ENCODE peak calls at places on chromosomes 3 and 15, in seven cellular contexts. O, M, S, F, H, I and D are unnamed samples. For H3K4me1, the result is how much of the 10 kb centered on the place peaks cover.

GRCh38 chr3:128149632-128150031 is 3.6 kb upstream of the EEFSEC start:
- DNase-seq in O (no peak), M (no peak), S (no peak), F (no peak), H (no peak), I (no peak), D (no peak)

GRCh38 chr3:123481071-123481470 is 32.2 kb upstream of the ADCY5 start:
- DNase-seq in O (no peak), M (no peak), S (no peak), F (no peak), H (no peak), I (no peak), D (no peak)

GRCh38 chr3:47250309-47251060 is 32.1 kb downstream of the KIF9 start:
- DNase-seq in O (peak), M (peak), S (no peak), F (no peak), H (peak), I (peak), D (peak)

GRCh38 chr15:27903405-27903804 is 195.7 kb downstream of the OCA2 start:
- DNase-seq in O (no peak), M (no peak), S (no peak), F (no peak), H (no peak), I (no peak), D (no peak)

GRCh38 chr15:99015677-99016568 is 8.3 kb upstream of the PGPEP1L start:
- DNase-seq in O (no peak), M (no peak), S (no peak), F (peak), H (peak), I (no peak), D (no peak)

GRCh38 chr3:46664971-46665762 is 28.3 kb downstream of the ALS2CL start:
- DNase-seq in O (no peak), M (no peak), S (no peak), F (no peak), H (peak), I (no peak), D (no peak)

GRCh38 chr3:148697311-148698189 is at the start of gene AGTR1:
- DNase-seq in O (no peak), M (no peak), S (no peak), F (peak), H (peak), I (no peak), D (peak)

GRCh38 chr3:170003881-170004356 is 33.9 kb upstream of the GPR160 start:
- DNase-seq in O (no peak), M (no peak), S (no peak), F (no peak), H (no peak), I (peak), D (no peak)

GRCh38 chr3:125480656-125481374 is 39.2 kb downstream of the SNX4 start:
- DNase-seq in O (no peak), M (no peak), S (no peak), F (no peak), H (no peak), I (no peak), D (no peak)

GRCh38 chr15:41790756-41791546 is 16.7 kb downstream of the MAPKBP1 start:
- DNase-seq in O (peak), M (peak), S (no peak), F (no peak), H (no peak), I (peak), D (no peak)

GRCh38 chr3:37114251-37115145 is 59.9 kb downstream of the LRRFIP2 start:
- DNase-seq in O (no peak), M (no peak), S (no peak), F (no peak), H (no peak), I (no peak), D (no peak)

GRCh38 chr15:49904296-49904695 is 214.7 kb downstream of the ATP8B4 start:
- DNase-seq in O (no peak), M (no peak), S (no peak), F (no peak), H (no peak), I (no peak), D (no peak)

GRCh38 chr3:11477286-11477935 is 166.3 kb downstream of the VGLL4 start:
- DNase-seq in O (no peak), M (no peak), S (no peak), F (no peak), H (no peak), I (no peak), D (no peak)

GRCh38 chr3:29759443-29760033 is 478.7 kb downstream of the RBMS3 start:
- DNase-seq in O (no peak), M (no peak), S (no peak), F (no peak), H (peak), I (no peak), D (no peak)

GRCh38 chr15:65042776-65043322 is 2.3 kb upstream of the SLC51B start:
- DNase-seq in O (no peak), M (no peak), S (no peak), F (no peak), H (no peak), I (no peak), D (no peak)

GRCh38 chr3:108485146-108485545 is 25.2 kb downstream of the MYH15 start:
- DNase-seq in O (no peak), M (no peak), S (no peak), F (peak), H (no peak), I (no peak), D (peak)

GRCh38 chr15:82768414-82769081 is 37.3 kb downstream of the FSD2 start:
- DNase-seq in O (no peak), M (no peak), S (no peak), F (no peak), H (no peak), I (no peak), D (no peak)

GRCh38 chr3:145807990-145808389 is 353.0 kb downstream of the PLOD2 start:
- DNase-seq in O (no peak), M (no peak), S (no peak), F (no peak), H (peak), I (no peak), D (no peak)

GRCh38 chr3:160447544-160447943 is 2.0 kb downstream of the TRIM59 start:
- DNase-seq in O (no peak), M (no peak), S (no peak), F (no peak), H (no peak), I (no peak), D (no peak)

GRCh38 chr3:12681586-12682371 is 17.9 kb upstream of the RAF1 start:
- DNase-seq in O (no peak), M (no peak), S (no peak), F (no peak), H (no peak), I (no peak), D (no peak)

GRCh38 chr3:113623324-113623723 is 73.1 kb downstream of the USF3 start:
- DNase-seq in O (no peak), M (no peak), S (no peak), F (peak), H (no peak), I (no peak), D (no peak)

GRCh38 chr3:20080956-20081554 is 40.8 kb downstream of the KAT2B start:
- DNase-seq in O (no peak), M (peak), S (peak), F (no peak), H (peak), I (peak), D (no peak)

GRCh38 chr3:13229291-13229949 is 156.2 kb upstream of the IQSEC1 start:
- DNase-seq in O (peak), M (peak), S (peak), F (no peak), H (peak), I (peak), D (peak)

GRCh38 chr3:181050738-181051137 is 61.2 kb upstream of the DNAJC19 start:
- DNase-seq in O (no peak), M (no peak), S (no peak), F (no peak), H (no peak), I (no peak), D (no peak)

GRCh38 chr3:157120071-157120892 is 39.7 kb downstream of the CCNL1 start:
- DNase-seq in O (no peak), M (no peak), S (no peak), F (no peak), H (no peak), I (peak), D (no peak)

GRCh38 chr3:133412511-133413165 is 12.8 kb downstream of the BFSP2 start:
- DNase-seq in O (no peak), M (no peak), S (no peak), F (no peak), H (no peak), I (no peak), D (no peak)

GRCh38 chr3:38548154-38548931 is 52.2 kb downstream of the EXOG start:
- DNase-seq in O (no peak), M (no peak), S (no peak), F (no peak), H (no peak), I (no peak), D (no peak)

GRCh38 chr3:168047190-168047795 is 48.4 kb downstream of the GOLIM4 start:
- DNase-seq in O (peak), M (peak), S (peak), F (no peak), H (peak), I (peak), D (peak)

GRCh38 chr3:36943601-36944000 is 1.3 kb downstream of the TRANK1 start:
- DNase-seq in O (no peak), M (no peak), S (no peak), F (no peak), H (no peak), I (no peak), D (no peak)

GRCh38 chr15:36361351-36361870 is 218.0 kb upstream of the CDIN1 start:
- DNase-seq in O (no peak), M (no peak), S (no peak), F (no peak), H (no peak), I (no peak), D (no peak)

GRCh38 chr3:14305321-14305720 is 97.1 kb upstream of the SLC6A6 start:
- DNase-seq in O (no peak), M (no peak), S (no peak), F (no peak), H (no peak), I (no peak), D (no peak)

GRCh38 chr3:97957617-97958311 is 14.5 kb downstream of the RIOX2 start:
- DNase-seq in O (no peak), M (no peak), S (no peak), F (no peak), H (no peak), I (no peak), D (no peak)

GRCh38 chr15:90819850-90820249 is 48.5 kb upstream of the FURIN start:
- DNase-seq in O (no peak), M (no peak), S (no peak), F (no peak), H (no peak), I (no peak), D (no peak)

GRCh38 chr3:192884831-192885356 is 32.8 kb downstream of the MB21D2 start:
- DNase-seq in O (no peak), M (no peak), S (no peak), F (no peak), H (peak), I (no peak), D (no peak)

GRCh38 chr15:70873232-70874054 is 18.8 kb downstream of the THAP10 start:
- DNase-seq in O (no peak), M (no peak), S (no peak), F (no peak), H (no peak), I (no peak), D (no peak)
- TF ChIP-seq YY1 in O (no peak), M (no peak), S (no peak), F (no peak), H (no peak), I (no peak), D (no peak)

DNA sequence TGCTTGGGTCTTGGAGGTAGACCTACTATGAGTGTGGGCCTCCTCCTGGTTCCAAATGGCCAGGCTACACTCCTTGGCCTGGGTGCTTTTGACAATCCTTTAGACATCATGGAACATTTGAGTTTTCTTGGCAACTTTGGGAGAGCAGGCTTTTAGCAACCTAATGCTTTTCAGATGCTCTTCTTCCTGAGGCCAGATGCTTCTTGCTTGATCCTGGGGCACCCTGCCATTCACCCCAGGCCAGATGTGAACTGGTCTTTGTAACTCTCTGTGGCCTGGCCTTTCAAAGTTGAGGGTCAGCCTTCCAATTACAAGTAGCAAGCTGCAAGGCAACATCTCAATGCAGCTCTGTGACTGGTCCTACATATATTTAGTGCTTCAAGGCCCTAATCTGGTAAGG is 40.5 kb downstream of the RTP1 start:
- DNase-seq in O (no peak), M (no peak), S (no peak), F (no peak), H (no peak), I (no peak), D (no peak)
- H3K4me1 ChIP-seq in O (under half), M (under half), S (under half), F (under half), H (under half), I (under half), D (under half)

GRCh38 chr15:80484312-80484981 is 80.3 kb downstream of the ARNT2 start:
- DNase-seq in O (no peak), M (no peak), S (no peak), F (no peak), H (no peak), I (no peak), D (no peak)
- TF ChIP-seq YY1 in O (no peak), M (no peak), S (no peak), F (no peak), H (no peak), I (no peak), D (no peak)

GRCh38 chr3:32883817-32884216 is 66.0 kb downstream of the TRIM71 start:
- DNase-seq in O (no peak), M (no peak), S (no peak), F (no peak), H (no peak), I (no peak), D (no peak)
- H3K4me1 ChIP-seq in O (under half), M (under half), S (under half), F (under half), H (under half), I (half or more), D (under half)

GRCh38 chr3:32181801-32182200 is 56.7 kb upstream of the CMTM8 start:
- DNase-seq in O (no peak), M (no peak), S (no peak), F (no peak), H (no peak), I (no peak), D (no peak)
- TF ChIP-seq YY1 in O (no peak), M (no peak), S (no peak), F (no peak), H (no peak), I (no peak), D (no peak)

DNA sequence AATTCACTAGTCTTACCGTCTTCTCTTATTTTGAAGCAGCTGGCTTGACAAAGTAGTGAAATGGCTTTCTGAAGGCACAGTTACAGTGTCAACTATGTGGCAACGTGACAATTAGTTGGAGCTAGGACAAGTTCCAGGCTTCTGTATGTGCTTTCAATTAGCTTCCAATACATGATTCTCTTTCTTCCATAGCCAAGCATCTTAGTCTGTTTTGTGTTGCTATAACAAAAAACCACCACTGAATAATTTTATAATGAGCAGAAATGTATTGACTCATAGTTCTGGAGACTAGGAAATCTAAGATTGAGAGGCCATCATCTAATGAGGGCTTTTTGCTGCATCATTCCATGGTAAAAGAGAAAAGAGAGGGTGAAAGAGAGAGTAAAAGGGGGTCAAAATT is 365.1 kb upstream of the PLSCR5 start:
- DNase-seq in O (no peak), M (no peak), S (no peak), F (no peak), H (no peak), I (no peak), D (no peak)
- H3K4me1 ChIP-seq in O (under half), M (under half), S (under half), F (under half), H (under half), I (under half), D (under half)

GRCh38 chr15:33857726-33858125 is 110.6 kb upstream of the CHRM5 start:
- DNase-seq in O (no peak), M (no peak), S (no peak), F (no peak), H (no peak), I (no peak), D (no peak)

GRCh38 chr15:33860749-33861148 is 107.5 kb upstream of the CHRM5 start:
- DNase-seq in O (peak), M (no peak), S (no peak), F (no peak), H (no peak), I (no peak), D (no peak)

GRCh38 chr15:33858836-33859235 is 109.5 kb upstream of the CHRM5 start:
- DNase-seq in O (no peak), M (no peak), S (no peak), F (no peak), H (no peak), I (no peak), D (no peak)

GRCh38 chr15:33864360-33865075 is 103.8 kb upstream of the CHRM5 start:
- DNase-seq in O (no peak), M (no peak), S (no peak), F (no peak), H (no peak), I (no peak), D (no peak)

GRCh38 chr15:33859992-33860545 is 108.2 kb upstream of the CHRM5 start:
- DNase-seq in O (no peak), M (no peak), S (no peak), F (no peak), H (no peak), I (no peak), D (no peak)
- TF ChIP-seq YY1 in O (no peak), M (no peak), S (no peak), F (no peak), H (no peak), I (no peak), D (no peak)